ENCODE peak calls at places on chromosome 19, in seven cellular contexts. Y, A, N, S, I, H and B are unnamed samples.
A peak's percentile ranks its signal among the peaks of the same experiment; 100 is the strongest.

GRCh38 chr19:5155586-5156210 is 184.9 kb downstream of the PTPRS start:
- DNase-seq in N (no peak), H (peak; percentile 9), A (no peak), S (no peak), I (no peak), Y (no peak), B (no peak)

GRCh38 chr19:15403151-15403531 is 15.6 kb downstream of the AKAP8L start:
- DNase-seq in H (no peak), S (no peak), I (no peak), Y (no peak), A (no peak), N (no peak), B (no peak)

GRCh38 chr19:4390017-4390861 is 10.1 kb downstream of the SH3GL1 start:
- DNase-seq in N (peak; percentile 55), I (peak; percentile 38), A (no peak), Y (peak; percentile 53), S (peak; percentile 85), H (no peak), B (no peak)

GRCh38 chr19:17985037-17985818 is 18.3 kb downstream of the KCNN1 start:
- DNase-seq in S (peak; percentile 38), H (no peak), I (no peak), Y (no peak), N (no peak), A (no peak), B (no peak)

GRCh38 chr19:4870025-4870700 is 2.7 kb upstream of the PLIN3 start:
- DNase-seq in I (peak; percentile 59), H (peak; percentile 50), S (peak; percentile 37), A (no peak), N (no peak), Y (peak; percentile 70), B (peak; percentile 60)

GRCh38 chr19:35346193-35347052 is 1.3 kb upstream of the FFAR1 start:
- DNase-seq in A (peak; percentile 64), I (peak; percentile 29), S (no peak), H (no peak), N (no peak), Y (no peak), B (peak; percentile 42)

GRCh38 chr19:54047626-54048025 is 16.1 kb downstream of the VSTM1 start:
- DNase-seq in N (no peak), H (no peak), I (no peak), S (no peak), Y (no peak), A (no peak), B (no peak)

GRCh38 chr19:12733369-12733896 is 1.1 kb downstream of the TRIR start:
- DNase-seq in I (no peak), H (no peak), S (peak; percentile 54), N (no peak), A (no peak), Y (no peak), B (peak; percentile 28)

GRCh38 chr19:41893899-41894298 is 10.9 kb downstream of the ARHGEF1 start:
- DNase-seq in A (no peak), I (no peak), N (no peak), H (no peak), S (peak; percentile 63), Y (no peak), B (no peak)

GRCh38 chr19:17292301-17293074 is 10.7 kb downstream of the ABHD8 start:
- DNase-seq in H (no peak), Y (peak; percentile 60), I (peak; percentile 80), S (peak; percentile 93), A (peak; percentile 72), N (peak; percentile 66), B (peak; percentile 87)

GRCh38 chr19:32819415-32820400 is 49.9 kb downstream of the SLC7A9 start:
- DNase-seq in I (no peak), S (no peak), A (no peak), Y (no peak), N (no peak), H (no peak), B (no peak)

GRCh38 chr19:50434525-50434924 is 1.8 kb downstream of the MYBPC2 start:
- DNase-seq in H (no peak), I (no peak), Y (no peak), N (no peak), A (no peak), S (no peak), B (no peak)

GRCh38 chr19:7680606-7681335 is at the start of gene TRAPPC5:
- DNase-seq in S (peak; percentile 92), N (peak; percentile 86), A (peak; percentile 87), H (peak; percentile 91), I (peak; percentile 89), Y (peak; percentile 89), B (peak; percentile 87)

GRCh38 chr19:56701895-56702294 is 30.3 kb upstream of the ZNF835 start:
- DNase-seq in A (no peak), N (no peak), H (no peak), S (no peak), Y (no peak), I (no peak), B (no peak)

GRCh38 chr19:55369651-55370304 is 485 bp downstream of the IL11 start:
- DNase-seq in S (peak; percentile 94), I (no peak), N (no peak), A (no peak), Y (no peak), H (no peak), B (no peak)

GRCh38 chr19:18270304-18270703 is 3.9 kb downstream of the IQCN start:
- DNase-seq in H (no peak), N (no peak), I (no peak), A (no peak), S (no peak), Y (no peak), B (no peak)

GRCh38 chr19:4556574-4557185 is 2.8 kb downstream of the SEMA6B start:
- DNase-seq in A (no peak), Y (no peak), S (peak; percentile 80), I (peak; percentile 41), H (no peak), N (no peak), B (peak; percentile 57)

GRCh38 chr19:30897553-30897952 is 451.7 kb downstream of the TSHZ3 start:
- DNase-seq in H (no peak), Y (no peak), N (no peak), S (no peak), A (no peak), I (no peak), B (no peak)

GRCh38 chr19:33290956-33291622 is 11.2 kb downstream of the CEBPA start:
- DNase-seq in Y (no peak), N (no peak), I (no peak), H (no peak), S (no peak), A (no peak), B (peak; percentile 86)

GRCh38 chr19:41324921-41325639 is 15.1 kb downstream of the CCDC97 start:
- DNase-seq in N (peak; percentile 77), S (peak; percentile 79), I (peak; percentile 80), Y (peak; percentile 74), H (peak; percentile 48), A (no peak), B (peak; percentile 50)

GRCh38 chr19:35246466-35247096 is 2.2 kb upstream of the LSR start:
- DNase-seq in A (no peak), I (no peak), H (no peak), Y (no peak), S (no peak), N (no peak), B (peak; percentile 5)

GRCh38 chr19:3923096-3923758 is 9.6 kb upstream of the NMRK2 start:
- DNase-seq in Y (no peak), S (no peak), I (no peak), H (no peak), N (no peak), A (no peak), B (no peak)

GRCh38 chr19:33649919-33650305 is 28.2 kb downstream of the CHST8 start:
- DNase-seq in N (no peak), I (no peak), S (no peak), H (no peak), Y (no peak), A (no peak), B (no peak)

DNA sequence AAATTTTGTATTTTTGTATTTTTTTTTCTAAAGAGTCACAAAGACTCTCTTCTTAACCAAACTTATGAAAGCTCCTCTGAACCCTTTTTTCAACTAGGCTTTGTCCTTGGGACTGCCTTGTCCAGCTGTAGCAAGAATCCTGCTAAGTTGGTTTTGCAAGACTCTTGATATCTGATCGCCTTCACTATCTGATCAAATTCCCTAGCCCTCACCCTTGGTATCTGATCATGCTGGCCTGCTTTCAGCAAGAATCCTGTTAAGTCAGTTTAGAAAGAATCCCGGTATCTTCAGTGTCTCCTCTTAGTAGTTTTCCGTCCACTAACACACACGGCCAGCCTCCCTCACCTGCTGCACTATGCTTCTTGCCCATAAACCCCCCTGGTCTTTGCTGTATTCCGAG is 1.9 kb upstream of the SIGLEC5 start:
- DNase-seq in S (no peak), A (no peak), Y (no peak), N (no peak), H (no peak), I (no peak), B (no peak)
- H3K4me1 ChIP-seq in S (no peaks in the 10 kb centered on the region), A (no peaks in the 10 kb centered on the region), Y (no peaks in the 10 kb centered on the region), N (no peaks in the 10 kb centered on the region), H (no peaks in the 10 kb centered on the region), I (no peaks in the 10 kb centered on the region), B (no peaks in the 10 kb centered on the region)

DNA sequence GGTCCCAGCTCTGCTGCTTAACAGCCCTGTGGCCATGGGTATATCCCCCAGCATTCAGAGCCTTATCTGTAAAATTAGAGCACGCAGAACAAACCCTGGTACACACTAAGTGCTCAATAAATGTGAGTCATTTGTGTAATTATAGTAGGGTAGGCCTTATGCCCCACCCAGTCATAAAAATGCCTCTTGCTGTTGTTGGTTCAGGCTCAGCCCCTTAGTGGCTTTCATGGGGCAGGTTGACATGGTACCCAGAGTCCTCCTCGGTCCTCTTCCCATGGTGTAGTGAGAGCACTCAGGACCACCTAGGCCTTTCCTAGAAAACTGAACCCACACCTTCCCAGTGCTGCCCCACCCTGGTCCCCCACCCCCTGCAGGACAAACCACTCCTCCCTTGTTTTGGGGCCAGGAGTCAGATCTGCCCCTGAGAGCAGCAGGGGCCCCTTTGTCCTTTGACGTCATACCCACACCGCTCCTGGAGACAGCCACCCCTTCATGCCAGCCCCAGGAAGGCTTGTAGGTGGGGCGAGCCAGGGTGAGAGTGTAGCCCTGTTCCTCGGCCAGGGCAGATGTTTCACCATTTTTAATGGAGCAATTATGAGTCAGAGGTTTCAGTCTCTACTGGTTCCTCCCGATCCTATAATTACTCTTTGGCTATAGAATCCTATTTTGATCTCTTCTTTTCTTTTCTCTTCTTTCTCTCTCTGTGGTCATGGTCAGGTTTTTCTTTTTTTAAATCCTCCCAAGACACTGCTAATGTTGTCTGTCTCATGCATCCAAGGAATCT is 36.8 kb downstream of the ACTN4 start:
- DNase-seq in I (peak; percentile 53), Y (peak; percentile 80), N (peak; percentile 52), A (no peak), S (no peak), H (peak; percentile 53), B (peak; percentile 89)
- TF ChIP-seq CTCF in I (no peak), Y (no peak), N (no peak), A (no peak), S (no peak), H (no peak), B (no peak)

GRCh38 chr19:2237051-2237868 is 636 bp downstream of the SF3A2 start:
- DNase-seq in Y (no peak), I (no peak), A (no peak), N (no peak), H (no peak), S (no peak), B (no peak)
- H3K4me1 ChIP-seq in Y (peaks cover 55% of the 10 kb centered on the region), I (peaks cover 26% of the 10 kb centered on the region), A (peaks cover 65% of the 10 kb centered on the region), N (peaks cover 90% of the 10 kb centered on the region), H (peaks cover 38% of the 10 kb centered on the region), S (peaks cover 32% of the 10 kb centered on the region), B (peaks cover 32% of the 10 kb centered on the region)

GRCh38 chr19:1223018-1223855 is 14.6 kb downstream of the CBARP start:
- DNase-seq in S (peak; percentile 81), I (no peak), Y (no peak), H (no peak), N (no peak), A (no peak), B (no peak)
- TF ChIP-seq CTCF in S (peak; percentile 74), I (no peak), Y (peak; percentile 37), H (no peak), N (peak; percentile 45), A (no peak), B (peak; percentile 24)